ENCODE peak calls at places on chromosomes 5 and 9, in five cellular contexts. C is mesendoderm, T is IMR-90, X is neuronal stem cell, A is H1. W is an unnamed sample.

GRCh38 chr5:107381189-107381856 is 289.4 kb downstream of the EFNA5 start:
- DNase-seq in C (no peak), T (peak; percentile 75), X (no peak), A (no peak), W (no peak)

GRCh38 chr9:70601000-70601929 is 186.8 kb upstream of the KLF9 start:
- DNase-seq in C (no peak), T (peak; percentile 100), X (no peak), A (no peak), W (no peak)

GRCh38 chr9:129580211-129580915 is 40.5 kb downstream of the C9orf50 start:
- DNase-seq in C (no peak), T (no peak), X (no peak), A (no peak), W (no peak)

GRCh38 chr9:136679431-136679941 is 7.8 kb downstream of the AGPAT2 start:
- DNase-seq in C (no peak), T (no peak), X (no peak), A (no peak), W (no peak)

GRCh38 chr5:176619203-176619568 is 9.2 kb upstream of the GPRIN1 start:
- DNase-seq in C (peak; percentile 95), T (peak; percentile 86), X (peak; percentile 89), A (peak; percentile 94), W (peak; percentile 98)

GRCh38 chr9:89891221-89892052 is 286.6 kb downstream of the GADD45G start:
- DNase-seq in C (no peak), T (no peak), X (no peak), A (no peak), W (peak; percentile 10)

GRCh38 chr5:104643320-104643719 is 1080.7 kb upstream of the NUDT12 start:
- DNase-seq in C (no peak), T (no peak), X (no peak), A (no peak), W (no peak)

GRCh38 chr9:113012492-113012891 is 500 bp upstream of the ZNF883 start:
- DNase-seq in C (no peak), T (no peak), X (no peak), A (no peak), W (no peak)

GRCh38 chr5:146680846-146681585 is 165.0 kb upstream of the GPR151 start:
- DNase-seq in C (no peak), T (no peak), X (no peak), A (no peak), W (no peak)

GRCh38 chr5:139709587-139710369 is 61.6 kb downstream of the CXXC5 start:
- DNase-seq in C (peak; percentile 91), T (no peak), X (peak; percentile 61), A (peak; percentile 90), W (peak; percentile 86)

GRCh38 chr9:114271556-114272510 is 51.1 kb upstream of the ORM1 start:
- DNase-seq in C (peak; percentile 72), T (peak; percentile 58), X (peak; percentile 57), A (peak; percentile 80), W (peak; percentile 56)

GRCh38 chr5:176894298-176894697 is 4.8 kb downstream of the HK3 start:
- DNase-seq in C (no peak), T (no peak), X (no peak), A (no peak), W (no peak)

GRCh38 chr9:86246752-86247161 is 12.7 kb downstream of the C9orf153 start:
- DNase-seq in C (peak; percentile 52), T (no peak), X (no peak), A (no peak), W (peak; percentile 37)

GRCh38 chr9:79353856-79354520 is 217.8 kb upstream of the TLE4 start:
- DNase-seq in C (no peak), T (peak; percentile 85), X (no peak), A (no peak), W (no peak)

GRCh38 chr5:135641329-135642178 is 62.8 kb upstream of the CXCL14 start:
- DNase-seq in C (no peak), T (no peak), X (no peak), A (peak; percentile 8), W (no peak)

GRCh38 chr5:134083517-134083916 is 31.0 kb upstream of the TCF7 start:
- DNase-seq in C (no peak), T (peak; percentile 12), X (no peak), A (no peak), W (no peak)

GRCh38 chr5:17223375-17224185 is 6.1 kb downstream of the BASP1 start:
- DNase-seq in C (peak; percentile 72), T (no peak), X (peak; percentile 55), A (no peak), W (no peak)

GRCh38 chr9:101510344-101510940 is 23.2 kb upstream of the RNF20 start:
- DNase-seq in C (no peak), T (no peak), X (no peak), A (no peak), W (no peak)

GRCh38 chr5:40171971-40172370 is 507.7 kb upstream of the PTGER4 start:
- DNase-seq in C (no peak), T (peak; percentile 81), X (no peak), A (no peak), W (no peak)

GRCh38 chr9:95268681-95269080 is 48.8 kb downstream of the FANCC start:
- DNase-seq in C (peak; percentile 57), T (peak; percentile 41), X (no peak), A (no peak), W (peak; percentile 38)

GRCh38 chr5:6714221-6715041 is 1.2 kb downstream of the TENT4A start:
- DNase-seq in C (no peak), T (no peak), X (no peak), A (peak; percentile 50), W (no peak)

GRCh38 chr9:38315085-38315595 is 77.4 kb upstream of the ALDH1B1 start:
- DNase-seq in C (no peak), T (no peak), X (no peak), A (peak; percentile 37), W (no peak)

GRCh38 chr5:1729641-1730486 is 69.8 kb downstream of the MRPL36 start:
- DNase-seq in C (no peak), T (no peak), X (no peak), A (peak; percentile 40), W (peak; percentile 27)

GRCh38 chr9:71863652-71864051 is 47.3 kb downstream of the ABHD17B start:
- DNase-seq in C (no peak), T (peak; percentile 67), X (no peak), A (no peak), W (no peak)

GRCh38 chr9:36399980-36400331 is at the start of gene RNF38:
- DNase-seq in C (no peak), T (no peak), X (no peak), A (no peak), W (no peak)

GRCh38 chr5:14165375-14166091 is 22.4 kb downstream of the TRIO start:
- DNase-seq in C (peak; percentile 87), T (peak; percentile 95), X (no peak), A (no peak), W (no peak)

GRCh38 chr9:36991516-36992134 is 42.4 kb downstream of the PAX5 start:
- DNase-seq in C (peak; percentile 75), T (no peak), X (peak; percentile 58), A (peak; percentile 96), W (peak; percentile 74)

GRCh38 chr5:3276891-3277290 is 318.7 kb upstream of the IRX1 start:
- DNase-seq in C (peak; percentile 8), T (no peak), X (no peak), A (no peak), W (no peak)

GRCh38 chr5:95864944-95865504 is 42.5 kb upstream of the GLRX start:
- DNase-seq in C (no peak), T (peak; percentile 58), X (no peak), A (no peak), W (no peak)

GRCh38 chr5:156393980-156394379 is 67.0 kb downstream of the SGCD start:
- DNase-seq in C (no peak), T (no peak), X (no peak), A (no peak), W (no peak)

GRCh38 chr5:173969167-173970049 is 19.6 kb upstream of the C5orf47 start:
- DNase-seq in C (peak; percentile 86), T (peak; percentile 88), X (no peak), A (no peak), W (no peak)

GRCh38 chr5:139975942-139976341 is 67.2 kb downstream of the NRG2 start:
- DNase-seq in C (peak; percentile 45), T (no peak), X (no peak), A (no peak), W (no peak)

GRCh38 chr9:33858346-33858869 is 41.4 kb downstream of the UBE2R2 start:
- DNase-seq in C (no peak), T (peak; percentile 19), X (no peak), A (peak; percentile 28), W (no peak)

GRCh38 chr9:14573319-14573718 is 119.9 kb downstream of the ZDHHC21 start:
- DNase-seq in C (no peak), T (no peak), X (no peak), A (no peak), W (no peak)

GRCh38 chr5:51383494-51384081 is 340 bp downstream of the ISL1 start:
- DNase-seq in C (peak; percentile 83), T (no peak), X (peak; percentile 30), A (no peak), W (no peak)

GRCh38 chr5:51382508-51382758 is 815 bp upstream of the ISL1 start:
- DNase-seq in C (peak; percentile 72), T (no peak), X (peak; percentile 35), A (no peak), W (no peak)

GRCh38 chr5:51385214-51385613 is 2.0 kb downstream of the ISL1 start:
- DNase-seq in C (no peak), T (no peak), X (no peak), A (no peak), W (no peak)

GRCh38 chr5:51382759-51383493 is at the start of gene ISL1:
- DNase-seq in C (peak; percentile 96), T (peak; percentile 55), X (peak; percentile 91), A (peak; percentile 88), W (peak; percentile 94)

GRCh38 chr5:51384281-51384840 is 1.1 kb downstream of the ISL1 start:
- DNase-seq in C (no peak), T (no peak), X (peak; percentile 6), A (no peak), W (no peak)
- H3K4ac ChIP-seq in C (no peak overlapping the region), T (no peak overlapping the region), X (no peak overlapping the region), A (no peak overlapping the region), W (no peak overlapping the region)

GRCh38 chr9:16191237-16191636 is 638.4 kb downstream of the CCDC171 start:
- DNase-seq in C (no peak), T (peak; percentile 48), X (no peak), A (no peak), W (no peak)
- H3K4ac ChIP-seq in C (peak overlapping the region; percentile 7), T (peak overlapping the region; percentile 72), X (no peak overlapping the region), A (peak overlapping the region; percentile 14), W (no peak overlapping the region)

GRCh38 chr9:22116751-22117150 is 107.6 kb upstream of the CDKN2B start:
- DNase-seq in C (no peak), T (no peak), X (no peak), A (no peak), W (no peak)
- H3K4ac ChIP-seq in C (no peak overlapping the region), T (peak overlapping the region; percentile 63), X (no peak overlapping the region), A (no peak overlapping the region), W (no peak overlapping the region)

DNA sequence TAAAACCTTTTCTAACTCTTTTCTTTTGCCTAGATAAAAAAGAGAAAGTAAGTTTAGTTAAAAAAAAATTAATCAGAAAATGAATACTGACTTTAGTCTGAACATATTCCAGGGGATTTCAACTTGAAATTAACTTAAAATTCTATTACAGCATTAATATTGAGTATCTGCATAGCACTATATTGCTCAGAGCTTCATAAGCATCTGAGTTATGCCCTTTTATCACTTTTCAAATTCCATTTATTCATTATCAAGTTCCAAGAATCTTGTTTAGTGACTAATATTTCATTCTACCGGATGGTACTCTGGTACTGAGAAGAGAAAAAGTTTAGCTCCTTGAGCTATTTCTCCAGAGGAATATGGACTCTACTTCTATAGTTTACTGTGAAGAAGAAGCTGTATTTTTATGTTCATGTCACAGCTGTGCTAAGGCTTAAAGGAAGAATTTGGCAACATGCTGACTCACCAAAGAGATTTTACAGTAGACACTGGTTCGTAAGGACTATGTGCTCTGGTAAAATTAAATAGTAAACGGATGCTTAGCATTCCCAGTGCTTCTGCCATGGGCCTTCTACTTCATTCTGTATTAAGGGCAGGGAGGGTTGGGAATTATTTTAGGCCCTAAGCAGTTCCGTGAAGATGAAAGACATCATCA is 285.2 kb upstream of the SEMA6A start:
- DNase-seq in C (no peak), T (no peak), X (no peak), A (no peak), W (no peak)
- H3K4ac ChIP-seq in C (no peak overlapping the region), T (no peak overlapping the region), X (no peak overlapping the region), A (no peak overlapping the region), W (no peak overlapping the region)